ENCODE peak calls at places on chromosomes 16 and 17, in four cellular contexts. D, L, P and J are unnamed samples.

GRCh38 chr17:34892864-34893263 is 68.4 kb downstream of the CCT6B start:
- DNase-seq in D (no peak), L (peak), P (no peak), J (peak)

GRCh38 chr16:13873835-13874438 is 46.0 kb upstream of the ERCC4 start:
- DNase-seq in D (peak), L (peak), P (no peak), J (peak)

GRCh38 chr16:65546353-65546791 is 424.5 kb upstream of the CDH11 start:
- DNase-seq in D (peak), L (no peak), P (no peak), J (no peak)

GRCh38 chr17:21353326-21354010 is 22.7 kb upstream of the KCNJ12 start:
- DNase-seq in D (no peak), L (no peak), P (no peak), J (no peak)

GRCh38 chr17:72145972-72146755 is 25.3 kb downstream of the SOX9 start:
- DNase-seq in D (peak), L (no peak), P (no peak), J (no peak)

GRCh38 chr17:77840576-77841160 is 117.8 kb upstream of the TNRC6C start:
- DNase-seq in D (no peak), L (no peak), P (no peak), J (no peak)

GRCh38 chr17:71975998-71976649 is 144.7 kb upstream of the SOX9 start:
- DNase-seq in D (peak), L (no peak), P (no peak), J (no peak)

GRCh38 chr17:2965621-2966275 is 97.7 kb downstream of the OR1D5 start:
- DNase-seq in D (peak), L (no peak), P (no peak), J (no peak)

GRCh38 chr17:7740481-7741001 is 23.0 kb downstream of the DNAH2 start:
- DNase-seq in D (no peak), L (no peak), P (no peak), J (no peak)

GRCh38 chr16:762595-763268 is 2.2 kb downstream of the MSLN start:
- DNase-seq in D (no peak), L (no peak), P (no peak), J (no peak)

GRCh38 chr17:42421479-42422332 is 1.4 kb downstream of the CAVIN1 start:
- DNase-seq in D (peak), L (no peak), P (no peak), J (peak)

GRCh38 chr16:88534731-88535141 is 35.5 kb upstream of the ZC3H18 start:
- DNase-seq in D (peak), L (no peak), P (no peak), J (no peak)

GRCh38 chr17:81228834-81229665 is 6.3 kb upstream of the CEP131 start:
- DNase-seq in D (no peak), L (no peak), P (no peak), J (no peak)

GRCh38 chr17:7191571-7192270 is 12.6 kb upstream of the ASGR1 start:
- DNase-seq in D (peak), L (peak), P (no peak), J (peak)

GRCh38 chr17:76025294-76025693 is 1.8 kb downstream of the EVPL start:
- DNase-seq in D (no peak), L (no peak), P (no peak), J (no peak)

GRCh38 chr17:75727391-75727790 is 6.1 kb downstream of the ITGB4 start:
- DNase-seq in D (no peak), L (no peak), P (no peak), J (no peak)

GRCh38 chr17:81294512-81295030 is 536 bp downstream of the SLC38A10 start:
- DNase-seq in D (peak), L (no peak), P (no peak), J (peak)

GRCh38 chr17:19718613-19719364 is 2.4 kb upstream of the SLC47A2 start:
- DNase-seq in D (no peak), L (peak), P (no peak), J (peak)

GRCh38 chr17:76681222-76682137 is 29.3 kb downstream of the MXRA7 start:
- DNase-seq in D (peak), L (peak), P (no peak), J (peak)

DNA sequence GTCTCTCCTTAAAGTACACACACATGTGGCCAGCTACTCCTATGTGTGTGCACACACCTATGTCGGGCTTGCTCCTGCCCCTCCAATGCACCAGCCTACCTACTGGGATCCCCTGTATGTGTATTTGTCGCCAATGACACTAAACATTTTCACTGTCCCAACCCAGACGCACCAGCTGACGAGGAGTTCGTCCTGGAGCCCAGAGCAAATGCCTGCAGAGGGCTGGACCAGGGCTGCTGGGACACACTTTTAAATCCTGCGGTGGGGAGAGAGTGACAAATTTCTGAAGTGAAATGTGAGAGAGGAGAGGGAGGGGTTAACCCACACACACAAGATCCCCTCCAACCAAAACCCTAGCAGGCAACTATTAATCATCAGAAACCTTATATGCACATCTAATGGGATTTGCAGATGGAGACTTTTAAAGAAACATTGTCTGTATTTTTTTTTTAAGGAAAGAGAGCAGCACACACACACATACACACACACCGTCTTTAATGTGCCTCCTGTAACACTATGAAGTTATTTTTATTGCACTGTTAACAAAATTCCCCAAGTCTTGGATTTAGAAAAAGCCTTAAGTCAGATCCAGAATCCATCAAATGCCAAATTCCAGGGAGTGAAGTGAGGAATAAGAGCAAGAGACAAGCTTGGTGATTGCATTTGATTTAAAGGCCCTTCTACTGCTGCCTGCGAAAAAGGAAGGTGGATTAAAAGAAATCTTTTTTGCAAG is at the start of gene MEOX1:
- DNase-seq in D (peak), L (no peak), P (peak), J (no peak)
- TF ChIP-seq CHD1 in D (no peak), L (no peak), P (no peak), J (no peak)

GRCh38 chr16:84659656-84660300 is 11.5 kb downstream of the KLHL36 start:
- DNase-seq in D (no peak), L (no peak), P (no peak), J (no peak)

GRCh38 chr16:84661418-84662060 is 13.2 kb downstream of the KLHL36 start:
- DNase-seq in D (no peak), L (no peak), P (no peak), J (no peak)

GRCh38 chr16:84662471-84662870 is 14.2 kb downstream of the KLHL36 start:
- DNase-seq in D (peak), L (no peak), P (no peak), J (no peak)

GRCh38 chr16:84658690-84659089 is 10.4 kb downstream of the KLHL36 start:
- DNase-seq in D (no peak), L (no peak), P (no peak), J (no peak)

GRCh38 chr16:84660973-84661372 is 12.7 kb downstream of the KLHL36 start:
- DNase-seq in D (no peak), L (no peak), P (no peak), J (no peak)
- TF ChIP-seq CHD1 in D (no peak), L (no peak), P (no peak), J (no peak)

GRCh38 chr16:20385844-20386832 is 18.4 kb downstream of the PDILT start:
- DNase-seq in D (peak), L (peak), P (no peak), J (peak)
- TF ChIP-seq CHD1 in D (no peak), L (no peak), P (no peak), J (no peak)

GRCh38 chr16:30528799-30529457 is 2.6 kb upstream of the ZNF768 start:
- DNase-seq in D (no peak), L (no peak), P (no peak), J (no peak)
- TF ChIP-seq CHD1 in D (no peak), L (no peak), P (no peak), J (no peak)

GRCh38 chr17:50278526-50279180 is 4.4 kb downstream of the TMEM92 start:
- DNase-seq in D (no peak), L (no peak), P (no peak), J (no peak)

GRCh38 chr17:50277357-50277754 is 3.1 kb downstream of the TMEM92 start:
- DNase-seq in D (no peak), L (no peak), P (no peak), J (no peak)

GRCh38 chr17:50275279-50275678 is 1.0 kb downstream of the TMEM92 start:
- DNase-seq in D (no peak), L (no peak), P (no peak), J (no peak)

GRCh38 chr17:50274945-50275221 is 617 bp downstream of the TMEM92 start:
- DNase-seq in D (no peak), L (no peak), P (no peak), J (no peak)

DNA sequence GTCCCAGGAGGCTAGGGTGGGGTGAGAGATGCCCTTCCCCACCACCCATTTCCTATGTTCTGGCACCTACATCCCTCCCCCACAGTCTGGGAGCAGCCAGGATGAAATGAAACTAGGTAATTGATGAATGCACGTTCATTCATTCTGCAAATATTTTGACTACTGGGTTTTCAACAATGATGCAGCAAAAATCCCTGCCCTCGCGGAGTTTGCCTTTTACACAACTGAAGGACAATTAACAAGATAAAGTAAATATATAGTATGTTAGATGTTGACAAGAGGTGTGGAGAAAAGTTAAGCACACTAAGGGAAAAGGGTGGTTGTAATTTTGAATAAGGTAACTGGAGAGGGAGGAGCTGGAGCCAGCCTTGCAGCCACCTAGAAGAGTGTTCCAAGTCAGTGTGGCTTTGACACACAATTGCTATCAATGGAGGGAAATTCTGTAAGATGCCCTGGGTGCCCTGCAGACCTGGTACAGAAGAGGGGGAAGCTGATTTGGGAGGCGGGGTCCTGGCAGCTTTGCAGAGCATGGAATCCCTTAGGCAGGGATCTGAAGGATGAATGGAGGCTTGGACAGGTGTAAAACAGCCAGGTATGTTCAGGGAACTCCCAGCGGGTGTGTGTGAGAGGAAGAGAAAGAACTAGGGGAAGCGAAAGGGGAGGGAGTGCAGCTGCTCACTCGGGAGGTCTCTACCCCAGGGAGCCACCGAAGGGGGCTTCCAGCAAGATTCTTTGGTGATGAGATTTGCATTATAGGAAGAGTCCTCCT is 2.5 kb downstream of the TMEM92 start:
- DNase-seq in D (no peak), L (no peak), P (no peak), J (no peak)
- TF ChIP-seq CHD1 in D (no peak), L (no peak), P (no peak), J (no peak)